ENCODE peak calls at places on chromosomes 12 and 14, in seven cellular contexts. E is omental fat pad; H is stimulated activated CD8-positive, alpha-beta memory T cell treated with anti-CD3 and anti-CD28 coated beads, Interleukin-12 subunit alpha, Interleukin-12 subunit beta, amount 100 ng/mL, for 4 hours; G is occipital lobe; W is EH; C is OCI-LY7; P is lung. J is an unnamed sample.

GRCh38 chr12:89210277-89210676 is 142.0 kb downstream of the DUSP6 start:
- DNase-seq in E (no peak), H (no peak), G (no peak), W (no peak), C (no peak), P (no peak), J (no peak)

GRCh38 chr14:64929003-64929337 is 13.6 kb downstream of the GPX2 start:
- DNase-seq in E (no peak), H (no peak), G (no peak), W (no peak), C (no peak), P (no peak), J (no peak)

GRCh38 chr14:48261436-48261835 is 586.0 kb upstream of the MDGA2 start:
- DNase-seq in E (no peak), H (no peak), G (no peak), W (no peak), C (no peak), P (no peak), J (no peak)

GRCh38 chr12:1949771-1950470 is 31.5 kb upstream of the CACNA2D4 start:
- DNase-seq in E (no peak), H (no peak), G (peak; percentile 42), W (peak; percentile 9), C (no peak), P (no peak), J (no peak)

GRCh38 chr12:93113317-93114006 is 184.4 kb upstream of the EEA1 start:
- DNase-seq in E (no peak), H (no peak), G (no peak), W (peak; percentile 33), C (no peak), P (no peak), J (no peak)

GRCh38 chr14:74425525-74426201 is 347 bp downstream of the SYNDIG1L start:
- DNase-seq in E (no peak), H (peak; percentile 19), G (no peak), W (peak; percentile 46), C (no peak), P (no peak), J (peak; percentile 49)

GRCh38 chr12:100675432-100675831 is 101.9 kb downstream of the GAS2L3 start:
- DNase-seq in E (no peak), H (no peak), G (no peak), W (peak; percentile 75), C (no peak), P (no peak), J (no peak)

GRCh38 chr12:13523926-13524325 is 327.4 kb downstream of the EMP1 start:
- DNase-seq in E (no peak), H (no peak), G (no peak), W (no peak), C (no peak), P (no peak), J (no peak)

GRCh38 chr14:50173891-50174290 is 57.5 kb downstream of the SOS2 start:
- DNase-seq in E (no peak), H (no peak), G (no peak), W (peak; percentile 28), C (no peak), P (no peak), J (no peak)

J was measured in right lobe of liver.